ENCODE peak calls at places on chromosomes 3 and 15, in eight cellular contexts. B is sigmoid colon, G is A549, W is heart left ventricle, F is HCT116, S is esophagus squamous epithelium, U is Peyer's patch, I is tibial nerve. Q is an unnamed sample. For H3K4me1, the result is how much of the 10 kb centered on the place peaks cover.

GRCh38 chr3:174862101-174862500 is 3.0 kb downstream of the NAALADL2 start:
- DNase-seq in B (no peak), G (peak), W (no peak), F (peak), S (no peak), U (peak), I (no peak), Q (peak)

GRCh38 chr3:1600700-1601418 is 497.8 kb upstream of the CNTN4 start:
- DNase-seq in B (no peak), G (no peak), W (no peak), F (no peak), S (no peak), U (no peak), I (no peak), Q (no peak)

GRCh38 chr3:42505849-42506410 is 3.5 kb downstream of the VIPR1 start:
- DNase-seq in B (peak), G (no peak), W (no peak), F (no peak), S (no peak), U (peak), I (no peak), Q (peak)

GRCh38 chr3:97817965-97818364 is 3.8 kb upstream of the CRYBG3 start:
- DNase-seq in B (no peak), G (no peak), W (no peak), F (no peak), S (no peak), U (no peak), I (no peak), Q (no peak)

GRCh38 chr3:129211772-129212171 is 28.1 kb upstream of the CNBP start:
- DNase-seq in B (peak), G (peak), W (peak), F (peak), S (no peak), U (peak), I (peak), Q (peak)

GRCh38 chr3:158531334-158531733 is 39.7 kb upstream of the MLF1 start:
- DNase-seq in B (no peak), G (no peak), W (no peak), F (no peak), S (no peak), U (no peak), I (no peak), Q (no peak)

GRCh38 chr3:170469151-170470062 is 50.7 kb downstream of the CLDN11 start:
- DNase-seq in B (peak), G (no peak), W (no peak), F (no peak), S (no peak), U (no peak), I (peak), Q (no peak)

GRCh38 chr3:150106752-150107428 is 136.2 kb upstream of the PFN2 start:
- DNase-seq in B (no peak), G (peak), W (no peak), F (no peak), S (no peak), U (no peak), I (no peak), Q (no peak)

GRCh38 chr3:48552111-48552911 is 4.3 kb downstream of the PFKFB4 start:
- DNase-seq in B (no peak), G (no peak), W (peak), F (no peak), S (no peak), U (no peak), I (no peak), Q (no peak)

GRCh38 chr3:160638184-160638583 is 38.8 kb upstream of the ARL14 start:
- DNase-seq in B (no peak), G (no peak), W (no peak), F (no peak), S (no peak), U (no peak), I (no peak), Q (no peak)

GRCh38 chr3:13086594-13086993 is 13.4 kb upstream of the IQSEC1 start:
- DNase-seq in B (no peak), G (no peak), W (no peak), F (no peak), S (no peak), U (peak), I (no peak), Q (no peak)

GRCh38 chr15:35980719-35981118 is 434.8 kb upstream of the DPH6 start:
- DNase-seq in B (no peak), G (no peak), W (no peak), F (no peak), S (no peak), U (no peak), I (no peak), Q (no peak)

GRCh38 chr15:101455291-101455916 is 34.1 kb downstream of the PCSK6 start:
- DNase-seq in B (no peak), G (no peak), W (peak), F (no peak), S (no peak), U (no peak), I (no peak), Q (peak)

GRCh38 chr3:152382312-152383135 is 113.8 kb downstream of the MBNL1 start:
- DNase-seq in B (no peak), G (no peak), W (no peak), F (no peak), S (no peak), U (no peak), I (no peak), Q (no peak)

GRCh38 chr3:189419022-189419421 is 212.2 kb upstream of the TP63 start:
- DNase-seq in B (no peak), G (no peak), W (no peak), F (no peak), S (no peak), U (no peak), I (no peak), Q (no peak)

GRCh38 chr15:81666828-81667227 is 292.8 kb upstream of the TMC3 start:
- DNase-seq in B (no peak), G (no peak), W (no peak), F (no peak), S (no peak), U (no peak), I (no peak), Q (no peak)

GRCh38 chr15:28935316-28935715 is 49.5 kb downstream of the APBA2 start:
- DNase-seq in B (peak), G (peak), W (no peak), F (no peak), S (no peak), U (no peak), I (no peak), Q (no peak)

GRCh38 chr15:91099616-91100560 is at the start of gene SV2B:
- DNase-seq in B (no peak), G (no peak), W (peak), F (no peak), S (no peak), U (peak), I (peak), Q (peak)

GRCh38 chr3:133932009-133932408 is 36.3 kb upstream of the RAB6B start:
- DNase-seq in B (no peak), G (no peak), W (no peak), F (no peak), S (no peak), U (no peak), I (no peak), Q (no peak)

GRCh38 chr3:72345237-72345878 is 502.9 kb downstream of the SHQ1 start:
- DNase-seq in B (no peak), G (no peak), W (no peak), F (no peak), S (no peak), U (no peak), I (no peak), Q (no peak)

GRCh38 chr3:67624078-67624477 is 30.3 kb downstream of the SUCLG2 start:
- DNase-seq in B (no peak), G (no peak), W (no peak), F (no peak), S (no peak), U (no peak), I (no peak), Q (no peak)

GRCh38 chr15:51935466-51936118 is 36.0 kb downstream of the LEO1 start:
- DNase-seq in B (no peak), G (no peak), W (no peak), F (no peak), S (no peak), U (no peak), I (no peak), Q (no peak)

GRCh38 chr3:39407773-39408492 is 1.4 kb downstream of the RPSA start:
- DNase-seq in B (no peak), G (no peak), W (no peak), F (no peak), S (no peak), U (no peak), I (no peak), Q (no peak)

GRCh38 chr3:186882881-186883685 is 40.6 kb downstream of the ADIPOQ start:
- DNase-seq in B (no peak), G (peak), W (no peak), F (peak), S (no peak), U (no peak), I (no peak), Q (no peak)

GRCh38 chr15:51332211-51333147 is 5.9 kb downstream of the CYP19A1 start:
- DNase-seq in B (no peak), G (no peak), W (no peak), F (no peak), S (no peak), U (no peak), I (no peak), Q (no peak)

GRCh38 chr3:29481249-29481648 is 200.4 kb downstream of the RBMS3 start:
- DNase-seq in B (no peak), G (no peak), W (no peak), F (no peak), S (no peak), U (no peak), I (no peak), Q (no peak)

GRCh38 chr3:191030491-191030890 is 168.0 kb upstream of the GMNC start:
- DNase-seq in B (no peak), G (no peak), W (no peak), F (no peak), S (no peak), U (no peak), I (no peak), Q (no peak)

GRCh38 chr3:142028174-142028833 is 121.0 kb downstream of the TFDP2 start:
- DNase-seq in B (no peak), G (no peak), W (no peak), F (peak), S (no peak), U (no peak), I (peak), Q (peak)

GRCh38 chr3:142029791-142030190 is 119.6 kb downstream of the TFDP2 start:
- DNase-seq in B (no peak), G (no peak), W (no peak), F (no peak), S (no peak), U (no peak), I (no peak), Q (no peak)

GRCh38 chr3:142027713-142028112 is 121.6 kb downstream of the TFDP2 start:
- DNase-seq in B (no peak), G (no peak), W (no peak), F (no peak), S (no peak), U (peak), I (no peak), Q (peak)

GRCh38 chr3:142027295-142027694 is 122.0 kb downstream of the TFDP2 start:
- DNase-seq in B (no peak), G (no peak), W (no peak), F (no peak), S (no peak), U (no peak), I (no peak), Q (no peak)

GRCh38 chr3:142029052-142029642 is 120.2 kb downstream of the TFDP2 start:
- DNase-seq in B (no peak), G (no peak), W (no peak), F (no peak), S (no peak), U (no peak), I (no peak), Q (no peak)
- H3K27ac ChIP-seq in B (peak), G (no peak), W (no peak), F (no peak), S (no peak), U (no peak), I (no peak), Q (no peak)

GRCh38 chr3:80998022-80998421 is 763.4 kb downstream of the GBE1 start:
- DNase-seq in B (no peak), G (no peak), W (no peak), F (no peak), S (no peak), U (no peak), I (no peak), Q (no peak)

GRCh38 chr3:80993241-80993945 is 768.1 kb downstream of the GBE1 start:
- DNase-seq in B (no peak), G (no peak), W (no peak), F (no peak), S (no peak), U (no peak), I (no peak), Q (no peak)

GRCh38 chr3:80997622-80998021 is 763.8 kb downstream of the GBE1 start:
- DNase-seq in B (no peak), G (no peak), W (no peak), F (no peak), S (no peak), U (no peak), I (no peak), Q (no peak)

GRCh38 chr3:80994767-80995166 is 766.7 kb downstream of the GBE1 start:
- DNase-seq in B (no peak), G (no peak), W (no peak), F (no peak), S (no peak), U (no peak), I (no peak), Q (no peak)

DNA sequence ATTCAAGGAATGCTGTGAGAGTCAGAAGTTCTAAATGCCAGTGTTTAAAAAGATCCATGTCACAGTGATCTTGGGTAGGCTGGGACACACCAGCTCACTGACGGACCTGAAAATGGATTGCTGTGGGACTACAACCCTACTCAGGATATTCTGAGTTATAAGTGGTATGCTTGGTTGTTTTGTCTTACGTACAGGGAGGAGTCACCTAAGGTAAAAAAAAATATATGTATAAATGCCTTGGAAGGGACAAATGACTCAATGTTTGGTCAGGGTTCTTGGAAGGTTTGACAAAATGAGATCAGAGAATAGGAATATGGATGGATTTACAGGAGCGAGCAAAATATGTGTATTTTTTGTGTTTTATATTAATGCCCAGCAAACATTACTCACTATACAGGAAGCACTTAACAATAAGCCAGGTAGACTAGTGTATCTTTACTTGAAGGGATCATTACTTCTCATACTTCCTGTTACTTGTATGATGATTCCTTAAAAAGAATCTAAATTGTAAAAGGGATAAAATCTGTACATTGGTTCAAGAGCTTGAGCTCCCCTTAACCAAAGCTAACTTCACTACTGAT is 767.3 kb downstream of the GBE1 start:
- DNase-seq in B (no peak), G (no peak), W (no peak), F (no peak), S (no peak), U (no peak), I (no peak), Q (no peak)
- TF ChIP-seq POLR2A in B (no peak), G (no peak), W (no peak), F (no peak), S (no peak), U (no peak), I (no peak), Q (no peak)

GRCh38 chr3:100001514-100002270 is 112.6 kb downstream of the FILIP1L start:
- DNase-seq in B (no peak), G (no peak), W (no peak), F (no peak), S (no peak), U (no peak), I (no peak), Q (no peak)

GRCh38 chr3:100002599-100003350 is 111.5 kb downstream of the FILIP1L start:
- DNase-seq in B (peak), G (peak), W (no peak), F (peak), S (no peak), U (peak), I (no peak), Q (no peak)

GRCh38 chr3:100004931-100005330 is 109.4 kb downstream of the FILIP1L start:
- DNase-seq in B (no peak), G (no peak), W (no peak), F (no peak), S (no peak), U (no peak), I (no peak), Q (no peak)

GRCh38 chr3:100005670-100006393 is 108.5 kb downstream of the FILIP1L start:
- DNase-seq in B (no peak), G (no peak), W (no peak), F (no peak), S (no peak), U (no peak), I (no peak), Q (no peak)

DNA sequence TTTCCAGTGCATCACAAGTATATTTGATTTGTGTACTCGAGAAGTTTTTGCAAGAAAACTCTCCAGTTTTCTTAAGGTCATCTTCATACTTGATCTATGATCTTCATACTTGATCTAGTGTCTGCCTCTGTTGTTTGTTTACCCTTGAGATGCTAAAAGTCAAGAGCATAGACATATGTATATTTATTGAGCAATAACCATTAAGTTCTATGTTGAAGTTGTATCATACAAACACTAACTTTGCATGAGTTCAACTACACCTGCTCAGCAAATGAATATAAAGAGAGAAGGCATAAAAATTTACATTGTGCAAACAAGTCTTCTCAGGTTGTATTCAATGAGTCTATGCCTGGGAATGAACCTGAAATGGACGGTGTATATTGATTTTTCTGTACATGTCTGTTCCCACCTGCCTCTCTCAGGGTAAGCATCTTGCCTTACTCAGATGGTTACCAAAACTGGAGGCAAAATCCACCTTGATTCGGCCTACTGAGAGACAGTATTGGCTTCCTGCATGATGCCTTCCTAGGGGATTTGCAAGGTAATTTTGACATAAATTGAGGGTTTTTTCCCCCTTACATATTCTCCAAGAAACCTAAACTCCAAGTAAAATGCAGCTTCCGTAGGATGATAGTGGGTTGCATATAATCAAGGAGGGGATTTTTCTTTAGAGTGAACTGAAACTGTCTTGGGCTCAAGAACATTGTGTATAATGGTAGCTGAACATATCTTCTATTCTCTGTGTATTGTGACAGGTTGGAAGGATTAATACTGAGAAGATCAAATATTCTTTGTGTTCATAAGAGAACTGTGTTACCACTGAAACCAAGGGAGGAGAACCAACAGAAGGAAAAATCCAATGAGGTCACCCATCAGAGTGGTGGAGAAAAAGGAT is 110.4 kb downstream of the FILIP1L start:
- DNase-seq in B (no peak), G (no peak), W (no peak), F (no peak), S (no peak), U (no peak), I (no peak), Q (no peak)
- H3K4me1 ChIP-seq in B (under half), G (under half), W (under half), F (under half), S (half or more), U (under half), I (under half), Q (under half)

DNA sequence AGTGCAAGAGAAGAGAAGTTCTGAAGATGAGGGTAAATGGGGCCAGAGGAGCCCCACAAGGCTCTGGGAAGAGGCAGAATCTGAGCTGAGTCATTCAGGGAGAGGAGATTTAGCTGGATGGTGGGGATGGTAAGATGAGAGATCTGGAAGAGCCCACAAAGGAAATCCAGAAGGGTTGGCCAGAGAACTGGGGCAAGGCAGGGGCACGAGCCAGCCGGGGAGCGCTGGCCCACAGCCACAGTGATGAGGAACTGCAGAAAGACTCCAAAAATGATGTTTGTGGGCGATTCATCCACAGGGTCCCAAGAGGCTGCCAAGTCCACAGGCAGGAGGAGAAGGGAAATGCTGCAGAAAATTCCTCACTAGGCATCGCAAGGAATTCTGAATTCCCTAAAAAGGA is 75.9 kb upstream of the ATP2B2 start:
- DNase-seq in B (no peak), G (no peak), W (no peak), F (no peak), S (no peak), U (no peak), I (no peak), Q (no peak)
- H3K27ac ChIP-seq in B (no peak), G (no peak), W (no peak), F (no peak), S (no peak), U (no peak), I (no peak), Q (no peak)

GRCh38 chr15:38440353-38441129 is 13.4 kb upstream of the FAM98B start:
- DNase-seq in B (no peak), G (peak), W (peak), F (peak), S (no peak), U (peak), I (peak), Q (peak)
- TF ChIP-seq POLR2A in B (no peak), G (no peak), W (no peak), F (no peak), S (no peak), U (no peak), I (no peak), Q (no peak)

GRCh38 chr15:82921242-82921641 is 31.3 kb downstream of the HOMER2 start:
- DNase-seq in B (no peak), G (no peak), W (no peak), F (no peak), S (no peak), U (no peak), I (no peak), Q (no peak)
- H3K4me1 ChIP-seq in B (under half), G (under half), W (under half), F (under half), S (under half), U (under half), I (under half), Q (under half)

GRCh38 chr15:67521770-67522568 is 1.0 kb downstream of the C15orf61 start:
- DNase-seq in B (no peak), G (peak), W (no peak), F (no peak), S (no peak), U (no peak), I (no peak), Q (no peak)
- H3K27ac ChIP-seq in B (peak), G (peak), W (peak), F (peak), S (peak), U (peak), I (peak), Q (peak)